ENCODE peak calls at places on chromosomes 4 and X, in five cellular contexts. Q, O, N, Z and S are unnamed samples.

GRCh38 chrX:44731160-44731559 is 112.7 kb upstream of the DUSP21 start:
- DNase-seq in Q (peak), N (no peak), Z (no peak), O (no peak), S (no peak)

GRCh38 chrX:27555514-27555913 is 34.6 kb upstream of the DCAF8L2 start:
- DNase-seq in O (peak), Z (peak), Q (peak), N (peak), S (peak)

GRCh38 chr4:162162672-162163071 is 1.1 kb downstream of the FSTL5 start:
- DNase-seq in O (no peak), Z (no peak), N (no peak), Q (no peak), S (peak)

GRCh38 chrX:83845397-83845796 is 15.5 kb upstream of the CYLC1 start:
- DNase-seq in Q (peak), N (peak), Z (peak), O (peak), S (peak)

GRCh38 chr4:129561886-129562285 is 465.9 kb downstream of the C4orf33 start:
- DNase-seq in O (peak), N (no peak), Z (no peak), Q (no peak), S (no peak)

GRCh38 chr4:94690851-94691254 is 66.9 kb upstream of the BMPR1B start:
- DNase-seq in N (no peak), O (peak), Q (peak), Z (no peak), S (no peak)

GRCh38 chr4:140529434-140529833 is 5.5 kb downstream of the ELMOD2 start:
- DNase-seq in O (no peak), Z (peak), Q (no peak), N (no peak), S (no peak)

GRCh38 chr4:3573131-3573530 is 40.9 kb upstream of the LRPAP1 start:
- DNase-seq in Q (no peak), N (no peak), O (no peak), Z (no peak), S (no peak)

GRCh38 chrX:133999013-133999705 is 13.8 kb upstream of the GPC3 start:
- DNase-seq in Z (no peak), O (no peak), N (no peak), Q (no peak), S (no peak)

GRCh38 chr4:48329976-48330375 is 11.4 kb upstream of the SLAIN2 start:
- DNase-seq in Z (no peak), Q (peak), N (no peak), O (peak), S (no peak)

DNA sequence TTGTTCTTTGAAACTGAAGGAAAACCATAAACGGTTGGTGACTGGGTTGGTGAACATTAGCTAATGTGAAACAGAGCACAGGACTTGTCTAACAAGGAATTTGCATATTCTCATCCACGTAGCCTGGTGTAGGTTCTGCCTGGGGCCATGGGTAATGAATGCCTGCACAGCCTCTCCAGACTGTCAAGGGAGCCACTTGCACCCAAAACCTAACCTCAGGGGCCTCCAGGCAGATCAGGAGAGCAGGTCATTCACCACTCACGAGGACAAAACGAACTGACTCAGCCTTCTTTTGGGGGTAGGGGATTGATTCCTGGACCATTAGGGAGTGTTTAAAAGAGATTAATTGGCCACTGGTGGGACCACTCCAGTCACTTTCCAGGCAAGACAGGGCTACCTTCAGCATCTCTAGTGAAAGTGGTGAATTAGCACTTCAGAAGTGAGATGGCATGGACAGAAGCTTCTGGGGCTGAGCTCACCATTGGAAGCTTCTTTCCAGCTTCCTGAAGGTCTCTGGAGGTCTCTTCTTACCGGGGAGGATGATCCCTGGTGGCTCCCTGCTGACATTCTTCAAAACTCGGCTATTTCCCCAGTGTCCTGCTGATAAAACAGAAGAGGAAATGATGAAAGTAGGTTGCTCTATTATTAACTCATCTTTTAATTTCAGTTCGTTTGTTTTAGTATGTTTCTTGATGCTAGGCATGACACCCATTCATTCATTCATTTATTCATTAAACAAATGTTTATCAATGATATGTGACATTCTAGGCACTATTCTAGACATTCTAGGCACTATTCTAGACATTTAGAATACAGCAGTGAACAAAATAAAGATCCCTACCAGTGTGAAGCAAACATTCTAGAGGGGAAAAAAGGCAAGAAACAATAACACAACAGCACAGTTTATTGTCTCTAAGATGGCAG is 104.5 kb upstream of the LNX1 start:
- DNase-seq in O (no peak), N (peak), Q (no peak), Z (no peak), S (no peak)
- H2AFZ ChIP-seq in O (no peak), N (no peak), Q (peak), Z (no peak), S (no peak)

DNA sequence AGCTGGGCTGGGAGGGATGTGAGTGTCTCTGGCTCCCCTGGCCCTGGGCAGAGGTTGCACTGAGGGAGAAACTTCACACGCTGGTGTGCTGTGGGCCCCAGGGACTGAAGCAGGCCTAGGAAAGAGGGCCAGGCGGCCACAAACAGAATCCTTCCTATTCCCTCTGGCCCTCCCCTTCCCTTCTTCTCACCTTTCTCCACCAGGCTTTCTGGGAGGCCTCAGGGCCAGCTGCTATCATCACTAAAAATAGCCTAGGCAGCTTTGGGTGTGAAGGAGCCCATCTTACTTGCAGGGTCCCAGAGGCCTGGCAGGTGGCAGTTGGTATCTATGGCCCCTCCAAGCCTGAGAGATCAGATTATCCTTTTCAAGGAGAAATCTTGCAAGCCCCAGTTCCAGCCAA is 70.0 kb downstream of the PJA1 start:
- DNase-seq in O (no peak), N (no peak), Z (no peak), Q (no peak), S (no peak)
- H2AFZ ChIP-seq in O (no peak), N (no peak), Z (no peak), Q (no peak), S (no peak)

GRCh38 chr4:185304944-185305690 is 90.6 kb downstream of the LRP2BP start:
- DNase-seq in N (peak), Z (peak), Q (peak), O (no peak), S (peak)

GRCh38 chr4:185309770-185310169 is 86.0 kb downstream of the LRP2BP start:
- DNase-seq in O (no peak), Z (no peak), N (peak), Q (no peak), S (no peak)

GRCh38 chr4:185307136-185307950 is 88.4 kb downstream of the LRP2BP start:
- DNase-seq in O (peak), Z (no peak), Q (peak), N (no peak), S (peak)

GRCh38 chr4:185304541-185304940 is 91.2 kb downstream of the LRP2BP start:
- DNase-seq in Z (no peak), Q (peak), N (no peak), O (no peak), S (no peak)

DNA sequence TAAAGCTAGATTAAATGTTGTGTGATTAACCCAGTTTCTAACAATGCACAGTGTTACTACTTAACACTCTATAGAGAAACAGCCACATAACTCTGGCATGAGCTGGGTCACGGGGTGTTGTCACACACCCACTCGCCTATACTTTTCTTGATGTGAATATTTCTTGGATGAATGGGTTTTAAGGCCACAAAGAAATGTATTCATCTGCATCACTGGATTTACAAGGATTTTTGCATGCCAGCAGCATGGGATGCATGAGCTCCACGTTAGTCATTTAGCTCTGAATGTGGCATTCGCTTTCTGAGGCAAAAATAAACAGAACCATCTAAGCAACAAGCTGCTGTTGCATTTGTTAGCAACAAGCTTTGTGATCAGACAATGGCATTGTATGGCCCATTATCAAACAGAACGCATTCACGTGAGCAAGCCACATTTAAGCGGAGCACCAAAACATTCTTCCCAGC is 89.7 kb downstream of the LRP2BP start:
- DNase-seq in N (no peak), Q (peak), O (peak), Z (no peak), S (peak)
- H2AFZ ChIP-seq in N (no peak), Q (no peak), O (peak), Z (no peak), S (no peak)

GRCh38 chr4:100188829-100189228 is 1.4 kb downstream of the DDIT4L start:
- DNase-seq in O (no peak), Z (no peak), Q (no peak), N (no peak), S (no peak)
- H2AFZ ChIP-seq in O (no peak), Z (peak), Q (no peak), N (no peak), S (no peak)

DNA sequence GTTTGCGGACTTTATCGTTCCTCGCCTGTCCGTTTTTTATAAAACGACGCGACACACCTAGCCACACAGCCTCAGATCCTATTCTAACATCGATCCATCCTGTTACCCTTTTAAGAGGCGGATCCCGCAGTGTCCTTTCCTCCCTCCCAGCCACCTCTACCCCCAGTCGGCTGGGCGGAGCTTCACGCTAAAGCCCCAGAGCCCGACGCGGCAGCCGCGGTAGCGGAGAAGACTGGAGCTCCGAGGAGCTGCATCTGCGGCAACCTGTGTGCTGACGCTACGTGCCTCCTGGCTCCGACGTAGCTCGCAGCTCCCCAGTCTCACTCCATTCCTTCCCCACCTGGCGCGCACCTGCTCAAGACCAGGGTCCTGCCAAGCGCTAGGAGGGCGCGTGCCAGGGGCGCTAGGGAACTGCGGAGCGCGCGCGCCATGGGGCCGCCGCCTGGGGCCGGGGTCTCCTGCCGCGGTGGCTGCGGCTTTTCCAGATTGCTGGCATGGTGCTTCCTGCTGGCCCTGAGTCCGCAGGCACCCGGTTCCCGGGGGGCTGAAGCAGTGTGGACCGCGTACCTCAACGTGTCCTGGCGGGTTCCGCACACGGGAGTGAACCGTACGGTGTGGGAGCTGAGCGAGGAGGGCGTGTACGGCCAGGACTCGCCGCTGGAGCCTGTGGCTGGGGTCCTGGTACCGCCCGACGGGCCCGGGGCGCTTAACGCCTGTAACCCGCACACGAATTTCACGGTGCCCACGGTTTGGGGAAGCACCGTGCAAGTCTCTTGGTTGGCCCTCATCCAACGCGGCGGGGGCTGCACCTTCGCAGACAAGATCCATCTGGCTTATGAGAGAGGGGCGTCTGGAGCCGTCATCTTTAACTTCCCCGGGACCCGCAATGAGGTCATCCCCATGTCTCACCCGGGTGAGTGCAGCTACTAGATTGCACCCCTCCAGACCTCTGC is at the start of gene RNF128:
- DNase-seq in N (no peak), O (peak), Q (peak), Z (peak), S (peak)
- H2AFZ ChIP-seq in N (no peak), O (peak), Q (peak), Z (peak), S (peak)